ENCODE peak calls at places on chromosomes 1 and 21, in five cellular contexts. S is skeletal muscle cell, L is AG08395, I is NCI-H187 treated with DMSO at 0.1 percent for 48 hours, Q is Kasumi-1. F is an unnamed sample.
A peak's percentile ranks its signal among the peaks of the same experiment; 100 is the strongest.

GRCh38 chr1:178086294-178087255 is 7.3 kb upstream of the RASAL2 start:
- DNase-seq in S (no peak), L (peak; percentile 78), I (no peak), Q (peak; percentile 93), F (no peak)

GRCh38 chr1:228391411-228392020 is 15.1 kb downstream of the TRIM11 start:
- DNase-seq in S (no peak), L (no peak), I (no peak), Q (no peak), F (no peak)

GRCh38 chr1:159211331-159212136 is 6.9 kb downstream of the ACKR1 start:
- DNase-seq in S (no peak), L (no peak), I (no peak), Q (peak; percentile 43), F (peak; percentile 54)

GRCh38 chr1:181680871-181681270 is 197.6 kb downstream of the CACNA1E start:
- DNase-seq in S (no peak), L (no peak), I (no peak), Q (no peak), F (no peak)

GRCh38 chr1:97864615-97865014 is 56.2 kb downstream of the DPYD start:
- DNase-seq in S (no peak), L (no peak), I (no peak), Q (no peak), F (no peak)

GRCh38 chr1:15785683-15786082 is 21.8 kb downstream of the UQCRHL start:
- DNase-seq in S (no peak), L (no peak), I (no peak), Q (no peak), F (no peak)

GRCh38 chr1:77375990-77376389 is 94.2 kb downstream of the AK5 start:
- DNase-seq in S (no peak), L (no peak), I (no peak), Q (no peak), F (no peak)

GRCh38 chr21:46079357-46080170 is 18.3 kb upstream of the COL6A2 start:
- DNase-seq in S (peak; percentile 78), L (peak; percentile 91), I (no peak), Q (no peak), F (peak; percentile 11)

GRCh38 chr1:237383825-237384612 is 342.0 kb downstream of the RYR2 start:
- DNase-seq in S (no peak), L (peak; percentile 14), I (no peak), Q (no peak), F (no peak)

GRCh38 chr1:10789392-10790154 is 6.9 kb downstream of the CASZ1 start:
- DNase-seq in S (no peak), L (no peak), I (no peak), Q (no peak), F (no peak)

GRCh38 chr1:172288611-172289010 is 131.9 kb upstream of the C1orf105 start:
- DNase-seq in S (no peak), L (no peak), I (no peak), Q (no peak), F (no peak)

GRCh38 chr1:26771643-26772321 is 16.0 kb upstream of the PIGV start:
- DNase-seq in S (peak; percentile 89), L (peak; percentile 94), I (no peak), Q (no peak), F (no peak)

GRCh38 chr1:41542196-41542955 is 57.9 kb upstream of the EDN2 start:
- DNase-seq in S (no peak), L (no peak), I (no peak), Q (no peak), F (no peak)

F was measured in activated CD4-positive, alpha-beta memory T cell treated with anti-CD3 and anti-CD28 coated beads, Interleukin-2, amount 10 ng/mL, durations not matched to agents 7 days and 5 days.